ENCODE peak calls at places on chromosomes 11 and 22, in seven cellular contexts. I is stomach, A is tibial nerve, B is gastrocnemius medialis, V is transverse colon, F is IMR-90, U is heart left ventricle. P is an unnamed sample.

GRCh38 chr11:102486584-102486983 is 34.0 kb upstream of the TMEM123 start:
- DNase-seq in U (no peak), A (no peak), V (no peak), B (no peak), F (no peak), I (no peak), P (no peak)

GRCh38 chr11:95794086-95794485 is 3.8 kb downstream of the CEP57 start:
- DNase-seq in V (no peak), U (no peak), F (peak; percentile 26), I (no peak), A (no peak), B (no peak), P (no peak)

GRCh38 chr22:48306785-48307570 is 1520.7 kb downstream of the BRD1 start:
- DNase-seq in U (no peak), A (no peak), F (no peak), V (no peak), B (no peak), I (no peak), P (no peak)

GRCh38 chr11:92504004-92504403 is 279.4 kb downstream of the FAT3 start:
- DNase-seq in B (no peak), U (no peak), F (no peak), I (no peak), A (no peak), V (no peak), P (no peak)

GRCh38 chr22:17988800-17989513 is 35.4 kb downstream of the MICAL3 start:
- DNase-seq in V (no peak), U (no peak), F (no peak), B (no peak), I (no peak), A (no peak), P (no peak)

GRCh38 chr11:125365196-125365931 is 130.7 kb downstream of the FEZ1 start:
- DNase-seq in U (no peak), F (no peak), A (no peak), V (no peak), B (no peak), I (no peak), P (no peak)

GRCh38 chr11:59965424-59965823 is 1.6 kb downstream of the OOSP4A start:
- DNase-seq in F (no peak), A (no peak), U (no peak), V (no peak), B (no peak), I (no peak), P (no peak)

GRCh38 chr11:99501655-99502054 is 480.9 kb downstream of the CNTN5 start:
- DNase-seq in U (no peak), A (no peak), F (no peak), I (no peak), B (no peak), V (no peak), P (no peak)

GRCh38 chr11:68326334-68327215 is 14.2 kb downstream of the LRP5 start:
- DNase-seq in F (no peak), A (no peak), B (no peak), U (no peak), V (peak; percentile 35), I (peak; percentile 51), P (no peak)

GRCh38 chr22:48407256-48407955 is 1420.3 kb downstream of the BRD1 start:
- DNase-seq in F (no peak), B (no peak), V (no peak), I (no peak), A (no peak), U (no peak), P (no peak)

GRCh38 chr11:123430736-123431356 is 777 bp downstream of the GRAMD1B start:
- DNase-seq in U (peak; percentile 62), I (peak; percentile 52), B (peak; percentile 50), V (peak; percentile 72), A (peak; percentile 40), F (peak; percentile 51), P (peak; percentile 30)

GRCh38 chr11:8683115-8683807 is 669 bp downstream of the RPL27A start:
- DNase-seq in F (no peak), I (no peak), A (no peak), B (no peak), V (no peak), U (no peak), P (no peak)
- TF ChIP-seq POLR2A in F (no peak), I (no peak), A (no peak), B (no peak), V (no peak), U (no peak), P (no peak)

GRCh38 chr11:119012629-119013170 is 5.4 kb downstream of the RPS25 start:
- DNase-seq in B (no peak), I (no peak), A (no peak), V (no peak), F (no peak), U (no peak), P (no peak)

GRCh38 chr11:119016216-119017009 is 1.7 kb downstream of the RPS25 start:
- DNase-seq in F (no peak), A (no peak), V (no peak), B (no peak), U (no peak), I (no peak), P (no peak)

GRCh38 chr11:119014209-119014924 is 3.8 kb downstream of the RPS25 start:
- DNase-seq in B (no peak), U (no peak), F (no peak), I (no peak), V (no peak), A (no peak), P (no peak)

GRCh38 chr11:119018074-119018938 is at the start of the genes RPS25 and TRAPPC4:
- DNase-seq in U (peak; percentile 96), I (peak; percentile 97), B (peak; percentile 94), F (peak; percentile 95), V (peak; percentile 96), A (peak; percentile 90), P (peak; percentile 72)

GRCh38 chr11:119015054-119015611 is 3.0 kb downstream of the RPS25 start:
- DNase-seq in A (no peak), V (no peak), B (no peak), F (no peak), I (no peak), U (no peak), P (no peak)
- TF ChIP-seq POLR2A in A (no peak), V (no peak), B (no peak), F (no peak), I (no peak), U (no peak), P (no peak)

GRCh38 chr22:50529416-50530279 is at the start of gene TYMP:
- DNase-seq in U (peak; percentile 83), F (no peak), B (no peak), V (peak; percentile 90), A (peak; percentile 45), I (peak; percentile 83), P (no peak)

GRCh38 chr22:50532353-50532700 is 2.5 kb upstream of the TYMP start:
- DNase-seq in U (peak; percentile 68), A (no peak), F (no peak), I (no peak), V (peak; percentile 63), B (no peak), P (no peak)

GRCh38 chr22:50531546-50532352 is 1.9 kb upstream of the TYMP start:
- DNase-seq in I (peak; percentile 84), F (peak; percentile 41), V (peak; percentile 84), B (no peak), U (peak; percentile 88), A (peak; percentile 63), P (no peak)

GRCh38 chr22:50530280-50530856 is 556 bp upstream of the TYMP start:
- DNase-seq in V (peak; percentile 88), A (peak; percentile 55), F (peak; percentile 44), I (peak; percentile 91), U (peak; percentile 84), B (no peak), P (no peak)

GRCh38 chr22:50530857-50531545 is 1.2 kb upstream of the TYMP start:
- DNase-seq in B (peak; percentile 64), F (peak; percentile 63), I (peak; percentile 91), V (peak; percentile 93), U (peak; percentile 84), A (peak; percentile 65), P (no peak)
- TF ChIP-seq POLR2A in B (peak; percentile 57), F (no peak), I (peak; percentile 36), V (peak; percentile 85), U (no peak), A (peak; percentile 27), P (no peak)

GRCh38 chr11:64810271-64810890 is at the start of gene MEN1:
- DNase-seq in F (peak; percentile 93), V (peak; percentile 96), B (peak; percentile 95), I (peak; percentile 97), U (peak; percentile 96), A (peak; percentile 93), P (peak; percentile 99)
- TF ChIP-seq POLR2A in F (peak; percentile 75), V (peak; percentile 85), B (peak; percentile 72), I (peak; percentile 55), U (no peak), A (peak; percentile 47), P (peak; percentile 84)

DNA sequence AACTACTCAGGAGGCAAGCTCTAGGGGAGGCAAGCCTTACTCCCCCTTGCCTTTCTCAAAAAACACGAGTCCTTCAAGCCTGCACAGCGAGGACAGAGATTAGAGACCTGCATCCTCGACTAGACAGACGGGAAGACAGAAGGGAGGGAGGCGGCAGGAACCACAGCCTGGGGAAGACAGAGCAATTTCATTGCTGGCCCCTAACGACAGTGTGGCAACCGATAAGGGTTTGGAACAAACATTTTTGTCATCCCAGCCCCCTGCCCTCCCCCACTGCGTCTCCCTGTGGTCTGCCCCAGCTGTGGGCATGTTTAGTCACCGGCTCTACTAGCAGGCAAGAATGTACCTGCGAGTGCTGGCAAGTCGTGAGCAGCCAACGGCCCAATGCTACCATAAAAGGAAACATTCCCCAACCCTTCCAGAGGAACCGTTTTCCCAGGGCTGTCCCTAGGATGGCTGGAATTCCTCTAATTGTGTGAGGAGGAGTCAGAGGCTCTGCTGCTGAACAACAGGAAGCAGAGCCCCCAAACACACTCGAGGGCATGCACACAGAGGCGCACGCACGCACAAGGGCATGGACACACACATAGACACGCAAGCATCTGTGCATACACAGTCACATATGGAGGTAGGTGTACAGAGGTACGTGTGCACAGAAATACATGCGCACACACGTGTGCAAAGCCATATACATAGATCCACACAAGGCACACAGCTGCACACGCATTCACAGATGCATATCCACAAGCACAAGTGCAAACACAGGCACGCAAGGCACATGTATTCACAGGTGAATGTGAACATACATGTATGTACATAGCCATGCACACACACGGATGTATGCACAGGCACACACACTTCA is 58.3 kb downstream of the MYH9 start:
- DNase-seq in A (no peak), I (peak; percentile 51), B (no peak), U (no peak), F (peak; percentile 97), V (peak; percentile 60), P (peak; percentile 61)
- TF ChIP-seq POLR2A in A (no peak), I (no peak), B (peak; percentile 13), U (no peak), F (peak; percentile 14), V (peak; percentile 25), P (no peak)

GRCh38 chr22:46267431-46268279 is at the start of gene TTC38:
- DNase-seq in I (peak; percentile 95), V (peak; percentile 94), U (peak; percentile 96), B (peak; percentile 90), A (peak; percentile 85), F (peak; percentile 60), P (peak; percentile 90)
- TF ChIP-seq POLR2A in I (no peak), V (peak; percentile 83), U (no peak), B (peak; percentile 62), A (peak; percentile 15), F (peak; percentile 37), P (peak; percentile 58)

P was measured in H54.